ENCODE peak calls at places on chromosomes 2 and 18, in eight cellular contexts. U is stimulated activated CD4-positive, alpha-beta T cell treated with anti-CD3 and anti-CD28 coated beads, Interleukin-1b, Interleukin-23, amount 100 ng/mL, for 24 hours; M is stimulated activated CD8-positive, alpha-beta memory T cell treated with anti-CD3 and anti-CD28 coated beads, Interleukin-15, amount 100 ng/mL, for 24 hours; O is right cardiac atrium; X is AG08395; T is activated T-helper 9 cell treated with anti-CD3 and anti-CD28 coated beads, Interleukin-2, amount 50 U/mL, for 16 hours; B is C1 segment of cervical spinal cord; F is NCI-H524. K is an unnamed sample.

GRCh38 chr18:57223160-57223870 is 76.4 kb downstream of the BOD1L2 start:
- DNase-seq in U (no peak), M (no peak), O (no peak), X (no peak), T (no peak), B (no peak), F (peak), K (no peak)

GRCh38 chr2:20071397-20072383 is 20.3 kb upstream of the LAPTM4A start:
- DNase-seq in U (no peak), M (no peak), O (peak), X (peak), T (no peak), B (no peak), F (peak), K (no peak)

GRCh38 chr2:114661926-114662670 is 219.7 kb downstream of the DPP10 start:
- DNase-seq in U (no peak), M (no peak), O (peak), X (no peak), T (no peak), B (no peak), F (peak), K (no peak)

GRCh38 chr2:26575836-26576564 is 65.2 kb downstream of the CIB4 start:
- DNase-seq in U (no peak), M (no peak), O (no peak), X (no peak), T (no peak), B (no peak), F (no peak), K (no peak)

GRCh38 chr2:204611764-204612163 is 66.5 kb downstream of the PARD3B start:
- DNase-seq in U (no peak), M (no peak), O (no peak), X (no peak), T (no peak), B (no peak), F (no peak), K (no peak)

GRCh38 chr2:217685255-217685605 is 317.6 kb downstream of the TNS1 start:
- DNase-seq in U (no peak), M (no peak), O (peak), X (peak), T (no peak), B (no peak), F (no peak), K (no peak)

GRCh38 chr2:169107645-169108044 is 38.3 kb downstream of the DHRS9 start:
- DNase-seq in U (no peak), M (no peak), O (no peak), X (no peak), T (no peak), B (no peak), F (no peak), K (peak)

GRCh38 chr2:128137094-128137616 is 46.2 kb downstream of the UGGT1 start:
- DNase-seq in U (no peak), M (no peak), O (no peak), X (no peak), T (no peak), B (no peak), F (no peak), K (no peak)

GRCh38 chr2:101827246-101827645 is 129.7 kb downstream of the MAP4K4 start:
- DNase-seq in U (no peak), M (no peak), O (no peak), X (peak), T (no peak), B (no peak), F (no peak), K (no peak)

GRCh38 chr2:1743396-1744150 is 742 bp downstream of the PXDN start:
- DNase-seq in U (no peak), M (no peak), O (peak), X (peak), T (no peak), B (no peak), F (no peak), K (no peak)

GRCh38 chr2:43049836-43050796 is 176.3 kb downstream of the ZFP36L2 start:
- DNase-seq in U (no peak), M (no peak), O (no peak), X (no peak), T (no peak), B (no peak), F (peak), K (no peak)

GRCh38 chr2:215619022-215619958 is 183.4 kb upstream of the FN1 start:
- DNase-seq in U (no peak), M (no peak), O (no peak), X (no peak), T (no peak), B (no peak), F (peak), K (no peak)

GRCh38 chr2:204545861-204546773 is 842 bp downstream of the PARD3B start:
- DNase-seq in U (no peak), M (no peak), O (no peak), X (no peak), T (no peak), B (no peak), F (no peak), K (no peak)

GRCh38 chr2:241125626-241126025 is 23.5 kb upstream of the MTERF4 start:
- DNase-seq in U (no peak), M (no peak), O (no peak), X (no peak), T (no peak), B (no peak), F (no peak), K (no peak)

GRCh38 chr2:84904717-84905174 is 710 bp upstream of the TMSB10 start:
- DNase-seq in U (no peak), M (no peak), O (peak), X (peak), T (no peak), B (no peak), F (peak), K (peak)

GRCh38 chr2:221389421-221389820 is 182.7 kb downstream of the EPHA4 start:
- DNase-seq in U (no peak), M (no peak), O (no peak), X (no peak), T (no peak), B (no peak), F (no peak), K (no peak)

GRCh38 chr2:38377501-38378258 is 607 bp upstream of the ATL2 start:
- DNase-seq in U (no peak), M (no peak), O (no peak), X (peak), T (no peak), B (no peak), F (peak), K (no peak)

GRCh38 chr2:215880970-215881369 is 132.4 kb downstream of the MREG start:
- DNase-seq in U (no peak), M (no peak), O (no peak), X (no peak), T (no peak), B (no peak), F (peak), K (no peak)

GRCh38 chr2:60948161-60948560 is 66.8 kb downstream of the REL start:
- DNase-seq in U (no peak), M (no peak), O (no peak), X (no peak), T (no peak), B (no peak), F (no peak), K (no peak)

GRCh38 chr2:239977111-239977510 is 48.0 kb downstream of the NDUFA10 start:
- DNase-seq in U (no peak), M (no peak), O (no peak), X (no peak), T (no peak), B (no peak), F (no peak), K (no peak)

GRCh38 chr2:20637147-20637546 is 13.8 kb downstream of the HS1BP3 start:
- DNase-seq in U (no peak), M (no peak), O (peak), X (no peak), T (no peak), B (no peak), F (no peak), K (no peak)

GRCh38 chr2:113240150-113240914 is 38.4 kb downstream of the PAX8 start:
- DNase-seq in U (no peak), M (no peak), O (peak), X (peak), T (no peak), B (no peak), F (peak), K (no peak)

GRCh38 chr2:26344581-26345283 is 1.2 kb upstream of the SELENOI start:
- DNase-seq in U (peak), M (no peak), O (no peak), X (no peak), T (no peak), B (no peak), F (no peak), K (no peak)

GRCh38 chr18:48797841-48798255 is 152.9 kb downstream of the SMAD7 start:
- DNase-seq in U (no peak), M (no peak), O (peak), X (no peak), T (no peak), B (no peak), F (no peak), K (no peak)

GRCh38 chr2:230715201-230715600 is 2.6 kb downstream of the CAB39 start:
- DNase-seq in U (no peak), M (no peak), O (no peak), X (no peak), T (no peak), B (no peak), F (no peak), K (no peak)

K was measured in activated CD8-positive, alpha-beta memory T cell treated with anti-CD3 and anti-CD28 coated beads, Interleukin-2, amount 10 ng/mL, durations not matched to agents 7 days and 5 days.